ENCODE peak calls at places on chromosomes 11 and 22, in ten cellular contexts. J is COR-L47; L is NCI-H2081; S is aorta; A is effector CD4-positive, alpha-beta T cell; V is GM04503; C is NCI-H2029 treated with DMSO at 0.1 percent for 48 hours; N is ovary; K is HEK293T; W is PC-3. Z is an unnamed sample.

GRCh38 chr11:2257023-2257700 is 13.2 kb downstream of the ASCL2 start:
- DNase-seq in J (no peak), L (no peak), S (peak; percentile 69), A (no peak), V (no peak), C (no peak), N (no peak), K (no peak), W (peak; percentile 88), Z (no peak)

GRCh38 chr22:45290410-45290936 is 5.7 kb downstream of the UPK3A start:
- DNase-seq in J (no peak), L (no peak), S (no peak), A (no peak), V (peak; percentile 68), C (no peak), N (no peak), K (no peak), W (peak; percentile 64), Z (no peak)

GRCh38 chr11:80414766-80415165 is 973.9 kb upstream of the TENM4 start:
- DNase-seq in J (no peak), L (no peak), S (no peak), A (no peak), V (no peak), C (no peak), N (no peak), K (no peak), W (peak; percentile 61), Z (no peak)

GRCh38 chr22:35305525-35306070 is 5.9 kb downstream of the TOM1 start:
- DNase-seq in J (no peak), L (no peak), S (no peak), A (no peak), V (no peak), C (no peak), N (no peak), K (no peak), W (no peak), Z (no peak)

GRCh38 chr11:60867871-60868681 is 734 bp downstream of the ZP1 start:
- DNase-seq in J (no peak), L (no peak), S (no peak), A (no peak), V (no peak), C (no peak), N (no peak), K (no peak), W (no peak), Z (no peak)

GRCh38 chr11:118980191-118980881 is 8.8 kb downstream of the FOXR1 start:
- DNase-seq in J (no peak), L (no peak), S (no peak), A (no peak), V (no peak), C (no peak), N (no peak), K (no peak), W (no peak), Z (no peak)

GRCh38 chr22:39997939-39998726 is 3.4 kb downstream of the FAM83F start:
- DNase-seq in J (peak; percentile 94), L (peak; percentile 89), S (peak; percentile 41), A (no peak), V (no peak), C (peak; percentile 77), N (peak; percentile 20), K (no peak), W (peak; percentile 61), Z (peak; percentile 33)

GRCh38 chr22:32469799-32470212 is 4.8 kb upstream of the FBXO7 start:
- DNase-seq in J (peak; percentile 34), L (no peak), S (no peak), A (no peak), V (peak; percentile 79), C (no peak), N (no peak), K (no peak), W (peak; percentile 29), Z (no peak)

GRCh38 chr11:66100272-66101037 is 30.4 kb downstream of the PACS1 start:
- DNase-seq in J (peak; percentile 85), L (peak; percentile 80), S (peak; percentile 78), A (peak; percentile 60), V (no peak), C (peak; percentile 91), N (peak; percentile 68), K (no peak), W (no peak), Z (no peak)

GRCh38 chr22:43840851-43841250 is 21.5 kb downstream of the SULT4A1 start:
- DNase-seq in J (no peak), L (no peak), S (no peak), A (no peak), V (no peak), C (no peak), N (no peak), K (no peak), W (no peak), Z (no peak)

GRCh38 chr11:115759622-115760527 is 255.7 kb upstream of the CADM1 start:
- DNase-seq in J (no peak), L (no peak), S (peak; percentile 78), A (no peak), V (no peak), C (no peak), N (peak; percentile 32), K (no peak), W (no peak), Z (peak; percentile 31)

GRCh38 chr22:43179151-43179910 is 7.6 kb downstream of the TTLL12 start:
- DNase-seq in J (no peak), L (no peak), S (no peak), A (no peak), V (no peak), C (no peak), N (no peak), K (no peak), W (no peak), Z (no peak)

GRCh38 chr11:119424276-119424675 is 1.3 kb upstream of the THY1 start:
- DNase-seq in J (no peak), L (no peak), S (no peak), A (no peak), V (no peak), C (no peak), N (no peak), K (no peak), W (no peak), Z (no peak)

GRCh38 chr11:11148598-11148997 is 204.5 kb downstream of the CSNK2A3 start:
- DNase-seq in J (no peak), L (no peak), S (no peak), A (no peak), V (no peak), C (no peak), N (no peak), K (no peak), W (no peak), Z (no peak)

GRCh38 chr22:46810856-46811786 is 48.7 kb downstream of the TBC1D22A start:
- DNase-seq in J (no peak), L (no peak), S (peak; percentile 45), A (no peak), V (no peak), C (no peak), N (no peak), K (no peak), W (no peak), Z (no peak)

GRCh38 chr11:11347583-11347982 is 5.5 kb downstream of the CSNK2A3 start:
- DNase-seq in J (no peak), L (no peak), S (no peak), A (no peak), V (no peak), C (peak; percentile 48), N (no peak), K (no peak), W (no peak), Z (no peak)

GRCh38 chr11:122155001-122155400 is 39.0 kb upstream of the BLID start:
- DNase-seq in J (no peak), L (no peak), S (no peak), A (no peak), V (no peak), C (no peak), N (no peak), K (no peak), W (peak; percentile 38), Z (no peak)

GRCh38 chr11:12315024-12315423 is 62.3 kb upstream of the PARVA start:
- DNase-seq in J (no peak), L (no peak), S (no peak), A (no peak), V (no peak), C (no peak), N (no peak), K (no peak), W (no peak), Z (no peak)

GRCh38 chr11:34637303-34637702 is 16.4 kb downstream of the EHF start:
- DNase-seq in J (peak; percentile 32), L (peak; percentile 29), S (no peak), A (no peak), V (no peak), C (no peak), N (no peak), K (no peak), W (no peak), Z (no peak)

GRCh38 chr22:23833911-23834317 is 4.9 kb downstream of the DERL3 start:
- DNase-seq in J (no peak), L (no peak), S (peak; percentile 51), A (no peak), V (no peak), C (no peak), N (peak; percentile 62), K (no peak), W (no peak), Z (no peak)

GRCh38 chr11:394858-395655 is 1.0 kb downstream of the PKP3 start:
- DNase-seq in J (no peak), L (no peak), S (no peak), A (no peak), V (no peak), C (no peak), N (no peak), K (no peak), W (no peak), Z (no peak)

GRCh38 chr11:4991066-4991465 is 3.6 kb upstream of the OR51L1 start:
- DNase-seq in J (peak; percentile 2), L (no peak), S (no peak), A (no peak), V (no peak), C (no peak), N (no peak), K (no peak), W (peak; percentile 9), Z (no peak)